ENCODE peak calls at places on chromosome 1, in six cellular contexts. D is H9, K is mesendoderm, J is mesenchymal stem cell, F is H1, W is neuronal stem cell. Y is an unnamed sample.

GRCh38 chr1:119372493-119373086 is 4.0 kb downstream of the HAO2 start:
- DNase-seq in D (peak), W (peak), J (peak), K (peak), F (no peak), Y (no peak)

GRCh38 chr1:151325646-151326429 is 1.4 kb downstream of the PI4KB start:
- DNase-seq in W (no peak), K (no peak), D (no peak), J (peak), F (no peak), Y (peak)

GRCh38 chr1:119808972-119809550 is 2.2 kb downstream of the REG4 start:
- DNase-seq in D (peak), K (peak), J (peak), F (peak), W (peak), Y (peak)

GRCh38 chr1:7752512-7753417 is 18.3 kb upstream of the VAMP3 start:
- DNase-seq in F (no peak), K (peak), J (peak), W (peak), D (peak), Y (peak)

GRCh38 chr1:202471246-202471645 is 122.7 kb downstream of the PPP1R12B start:
- DNase-seq in W (no peak), J (peak), K (no peak), F (no peak), D (no peak), Y (no peak)

GRCh38 chr1:9561429-9561828 is 22.2 kb downstream of the SLC25A33 start:
- DNase-seq in W (no peak), D (no peak), F (no peak), J (peak), K (peak), Y (peak)

GRCh38 chr1:20964540-20965484 is 177.7 kb upstream of the HP1BP3 start:
- DNase-seq in K (peak), D (no peak), J (no peak), W (no peak), F (no peak), Y (no peak)

GRCh38 chr1:91851130-91852010 is 34.6 kb downstream of the TGFBR3 start:
- DNase-seq in D (no peak), W (no peak), K (no peak), F (no peak), J (peak), Y (peak)

GRCh38 chr1:108113496-108113895 is 86.6 kb downstream of the SLC25A24 start:
- DNase-seq in W (no peak), D (no peak), K (no peak), J (no peak), F (no peak), Y (no peak)

GRCh38 chr1:64046871-64047270 is 156.6 kb upstream of the UBE2U start:
- DNase-seq in J (no peak), K (no peak), D (no peak), F (no peak), W (no peak), Y (no peak)

GRCh38 chr1:54475357-54476230 is 69.4 kb upstream of the SSBP3 start:
- DNase-seq in W (no peak), D (peak), J (no peak), K (no peak), F (no peak), Y (no peak)

GRCh38 chr1:12143631-12144155 is 23.1 kb upstream of the TNFRSF1B start:
- DNase-seq in W (no peak), D (no peak), F (no peak), J (peak), K (no peak), Y (peak)

GRCh38 chr1:155309423-155310021 is 856 bp downstream of the FDPS start:
- DNase-seq in J (peak), F (no peak), K (peak), D (no peak), W (no peak), Y (no peak)

GRCh38 chr1:241990040-241990439 is 8.9 kb downstream of the MAP1LC3C start:
- DNase-seq in D (peak), F (no peak), K (peak), J (peak), W (no peak), Y (peak)

GRCh38 chr1:57188169-57188568 is 222.4 kb upstream of the C8B start:
- DNase-seq in D (no peak), W (no peak), J (no peak), K (no peak), F (no peak), Y (peak)

GRCh38 chr1:89910780-89911179 is 84.1 kb upstream of the ZNF326 start:
- DNase-seq in W (no peak), F (no peak), D (peak), K (peak), J (peak), Y (peak)

GRCh38 chr1:150017206-150017750 is 6.8 kb upstream of the OTUD7B start:
- DNase-seq in J (no peak), F (peak), K (peak), W (no peak), D (peak), Y (no peak)

GRCh38 chr1:150020711-150021110 is 10.2 kb upstream of the OTUD7B start:
- DNase-seq in K (no peak), J (no peak), F (no peak), W (no peak), D (no peak), Y (no peak)

GRCh38 chr1:150018165-150018564 is 7.6 kb upstream of the OTUD7B start:
- DNase-seq in F (no peak), K (no peak), D (no peak), J (no peak), W (no peak), Y (no peak)

GRCh38 chr1:150012611-150013010 is 2.1 kb upstream of the OTUD7B start:
- DNase-seq in W (no peak), J (no peak), F (no peak), K (no peak), D (no peak), Y (peak)

DNA sequence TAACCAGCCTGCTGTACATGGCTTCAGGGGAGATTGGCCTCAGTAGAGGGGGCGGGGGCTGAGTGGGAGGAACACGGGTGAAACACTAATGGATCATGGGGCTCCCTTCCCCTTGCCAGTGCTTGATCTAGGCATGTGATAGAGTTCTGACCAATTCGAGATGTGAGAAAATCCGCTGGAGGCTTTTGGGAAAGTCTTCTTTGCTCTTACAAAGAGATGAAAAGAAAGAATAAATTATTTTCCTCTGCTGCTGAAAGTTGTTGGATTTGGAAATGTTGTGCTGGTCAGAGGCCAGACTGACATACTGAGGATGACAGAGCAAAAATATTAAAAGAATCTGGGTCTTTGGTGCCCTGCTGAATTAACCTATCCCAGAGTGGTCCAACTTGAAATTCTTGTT is 5.2 kb upstream of the OTUD7B start:
- DNase-seq in J (no peak), K (no peak), D (no peak), F (no peak), W (no peak), Y (no peak)
- H4K8ac ChIP-seq in J (no peak), K (no peak), D (no peak), F (no peak), W (no peak), Y (no peak)

GRCh38 chr1:16149146-16149545 is 6.7 kb downstream of the EPHA2 start:
- DNase-seq in J (no peak), K (no peak), D (no peak), W (no peak), F (no peak), Y (no peak)

GRCh38 chr1:16149702-16150488 is 6.0 kb downstream of the EPHA2 start:
- DNase-seq in K (no peak), F (no peak), W (no peak), J (no peak), D (no peak), Y (no peak)

GRCh38 chr1:16147615-16147926 is 8.3 kb downstream of the EPHA2 start:
- DNase-seq in D (no peak), J (no peak), K (no peak), F (no peak), W (no peak), Y (no peak)

GRCh38 chr1:16146888-16147614 is 8.8 kb downstream of the EPHA2 start:
- DNase-seq in D (no peak), W (no peak), F (no peak), J (peak), K (peak), Y (peak)

GRCh38 chr1:16148329-16149092 is 7.4 kb downstream of the EPHA2 start:
- DNase-seq in W (no peak), D (no peak), J (no peak), K (no peak), F (no peak), Y (no peak)
- H3K18ac ChIP-seq in W (peak), D (no peak), J (peak), K (no peak), F (no peak), Y (no peak)

GRCh38 chr1:182601926-182602325 is 2.3 kb downstream of the RGS16 start:
- DNase-seq in J (no peak), K (no peak), W (no peak), F (no peak), D (no peak), Y (no peak)
- H4K8ac ChIP-seq in J (no peak), K (no peak), W (no peak), F (no peak), D (no peak), Y (no peak)

DNA sequence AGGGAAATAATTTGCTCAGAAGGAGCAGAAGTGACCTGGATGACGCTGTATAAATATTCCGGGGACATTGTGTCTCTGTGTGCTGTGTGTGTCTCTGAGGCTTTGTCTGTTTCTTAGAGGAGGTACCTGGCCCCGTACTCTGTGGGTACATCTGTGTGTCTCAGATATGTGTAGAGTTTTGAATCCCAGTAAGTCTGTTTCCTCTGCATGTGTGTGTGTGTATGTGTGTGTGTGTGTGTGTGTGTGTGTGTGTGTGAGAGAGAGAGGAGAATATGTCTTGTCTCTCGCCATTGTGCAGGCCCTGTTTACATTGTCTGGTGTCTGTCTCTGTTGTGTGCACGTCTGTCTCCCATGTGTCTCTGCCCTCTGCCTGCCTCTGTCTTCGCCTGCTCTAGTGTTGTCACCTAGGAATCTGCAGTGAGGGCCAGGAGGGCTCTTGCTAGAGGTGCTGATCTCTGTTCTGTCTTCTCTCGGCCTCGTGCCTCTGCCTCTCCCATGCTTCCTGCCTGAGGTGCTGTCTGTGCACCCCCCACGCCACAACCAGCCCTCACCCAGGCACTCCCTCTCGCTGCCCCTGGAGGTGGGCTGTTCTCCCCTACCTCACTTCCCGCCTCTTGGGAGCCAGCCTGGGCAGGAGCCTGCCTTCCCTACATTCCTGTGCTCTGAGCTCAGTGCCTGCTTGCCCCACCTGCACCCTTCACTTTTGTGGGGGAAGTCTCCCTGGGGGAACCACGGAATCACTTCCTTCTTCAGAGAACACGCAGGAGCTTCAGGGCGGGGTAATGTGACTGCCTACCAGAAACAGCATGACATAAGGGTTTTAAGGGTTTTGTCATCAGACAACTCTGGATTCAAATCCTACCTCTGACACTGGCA is 5.9 kb downstream of the MAP7D1 start:
- DNase-seq in K (peak), F (no peak), D (peak), J (peak), W (no peak), Y (no peak)
- H3K18ac ChIP-seq in K (no peak), F (peak), D (no peak), J (peak), W (peak), Y (no peak)

GRCh38 chr1:228271701-228272251 is 63.9 kb downstream of the OBSCN start:
- DNase-seq in J (no peak), D (peak), F (no peak), W (no peak), K (no peak), Y (no peak)
- H4K8ac ChIP-seq in J (no peak), D (no peak), F (no peak), W (no peak), K (no peak), Y (no peak)

DNA sequence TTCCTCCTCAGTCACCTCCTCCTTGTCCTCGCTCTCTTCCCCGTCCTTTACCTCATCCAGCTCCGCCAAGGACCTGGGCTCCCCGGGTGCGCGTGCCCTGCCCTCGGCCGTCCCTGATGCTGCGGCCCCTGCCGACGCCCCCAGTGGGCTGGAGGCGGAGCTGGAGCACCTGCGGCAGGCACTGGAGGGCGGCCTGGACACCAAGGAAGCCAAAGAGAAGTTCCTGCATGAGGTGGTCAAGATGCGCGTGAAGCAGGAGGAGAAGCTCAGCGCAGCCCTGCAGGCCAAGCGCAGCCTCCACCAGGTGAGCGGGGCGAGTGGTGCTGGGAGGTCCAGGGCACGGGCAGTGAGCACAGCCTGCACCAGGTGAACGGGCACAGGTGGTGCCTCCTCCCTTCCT is 76.2 kb downstream of the SKI start:
- DNase-seq in K (no peak), F (no peak), D (no peak), W (no peak), J (no peak), Y (no peak)
- H3K18ac ChIP-seq in K (no peak), F (no peak), D (no peak), W (peak), J (no peak), Y (no peak)

DNA sequence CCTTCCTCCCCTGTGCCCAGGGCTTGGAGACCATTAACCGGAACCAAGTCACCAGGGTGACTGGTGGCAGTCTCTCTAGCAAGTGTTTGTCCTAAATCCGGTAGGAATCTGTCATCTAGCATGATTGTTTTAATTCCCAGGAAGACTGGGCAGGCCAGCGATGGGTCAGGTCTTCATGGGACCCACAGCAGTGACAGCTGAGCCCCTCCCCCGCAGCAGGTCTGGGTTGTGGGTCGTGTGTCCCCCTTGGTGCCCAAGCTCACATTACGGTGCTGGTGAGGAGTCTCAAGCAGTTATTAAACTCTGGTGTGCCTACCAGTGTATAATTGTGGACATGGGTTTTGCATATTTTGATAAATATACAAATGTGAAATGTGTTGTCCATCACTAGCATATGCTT is 466.5 kb downstream of the MATN1 start:
- DNase-seq in F (no peak), D (no peak), W (no peak), K (no peak), J (no peak), Y (no peak)
- H4K8ac ChIP-seq in F (no peak), D (no peak), W (no peak), K (no peak), J (no peak), Y (no peak)

DNA sequence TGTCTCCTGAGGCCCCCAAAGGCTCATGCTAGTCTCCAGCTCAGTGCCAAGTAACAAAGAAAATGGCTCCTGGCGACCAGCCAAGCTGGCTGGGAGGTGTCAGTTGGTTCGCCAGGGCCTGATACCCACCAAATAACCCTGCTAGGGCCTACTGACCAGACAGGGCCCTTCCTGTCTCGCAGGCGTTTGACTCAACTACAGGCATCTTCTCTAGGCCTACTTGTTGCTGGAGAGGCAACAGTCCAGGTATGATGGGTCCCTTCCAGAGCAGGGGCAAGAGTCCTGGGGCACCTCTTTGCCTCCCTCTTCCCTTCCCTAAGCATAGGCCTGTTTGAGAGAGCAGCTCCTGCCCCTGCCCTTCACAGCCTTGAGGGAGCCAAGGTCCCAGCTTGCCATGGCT is 147.9 kb upstream of the VANGL1 start:
- DNase-seq in J (no peak), K (no peak), F (no peak), D (no peak), W (no peak), Y (no peak)
- H3K18ac ChIP-seq in J (no peak), K (no peak), F (no peak), D (no peak), W (no peak), Y (no peak)

GRCh38 chr1:86502721-86503430 is 34.1 kb downstream of the CLCA1 start:
- DNase-seq in F (peak), W (no peak), J (no peak), K (peak), D (peak), Y (no peak)
- H4K8ac ChIP-seq in F (no peak), W (no peak), J (no peak), K (no peak), D (no peak), Y (no peak)